ENCODE peak calls at places on chromosomes 1 and 21, in ten cellular contexts. Q, U, Z, K, B, F, D, C, E and L are unnamed samples.

GRCh38 chr1:26799479-26800133 is 11.9 kb downstream of the PIGV start:
- DNase-seq in Q (peak; percentile 89), U (no peak), Z (no peak), K (no peak), B (no peak), F (peak; percentile 81), D (peak; percentile 73), C (peak; percentile 51), E (no peak), L (peak; percentile 81)

GRCh38 chr1:87279966-87280535 is 48.6 kb upstream of the LMO4 start:
- DNase-seq in Q (peak; percentile 13), U (peak; percentile 14), Z (no peak), K (no peak), B (no peak), F (peak; percentile 45), D (peak; percentile 42), C (no peak), E (no peak), L (peak; percentile 50)

GRCh38 chr1:154145986-154146385 is 8.9 kb downstream of the NUP210L start:
- DNase-seq in Q (no peak), U (no peak), Z (no peak), K (no peak), B (no peak), F (peak; percentile 34), D (no peak), C (no peak), E (no peak), L (no peak)

GRCh38 chr1:22472596-22472995 is 20.9 kb downstream of the ZBTB40 start:
- DNase-seq in Q (no peak), U (no peak), Z (no peak), K (no peak), B (no peak), F (no peak), D (no peak), C (no peak), E (no peak), L (no peak)

GRCh38 chr1:165409957-165410356 is 35.0 kb downstream of the RXRG start:
- DNase-seq in Q (no peak), U (no peak), Z (no peak), K (no peak), B (no peak), F (no peak), D (no peak), C (no peak), E (no peak), L (no peak)

GRCh38 chr21:42980959-42981523 is 6.7 kb downstream of the PKNOX1 start:
- DNase-seq in Q (no peak), U (no peak), Z (no peak), K (no peak), B (no peak), F (no peak), D (no peak), C (no peak), E (no peak), L (no peak)

GRCh38 chr1:224696891-224697765 is 81.0 kb downstream of the CNIH3 start:
- DNase-seq in Q (peak; percentile 69), U (no peak), Z (no peak), K (no peak), B (no peak), F (peak; percentile 68), D (peak; percentile 69), C (peak; percentile 41), E (peak; percentile 61), L (peak; percentile 42)

GRCh38 chr1:43415901-43416300 is 26.2 kb downstream of the SZT2 start:
- DNase-seq in Q (no peak), U (no peak), Z (no peak), K (no peak), B (no peak), F (no peak), D (no peak), C (no peak), E (no peak), L (no peak)

GRCh38 chr21:44436111-44436611 is 19.1 kb upstream of the LRRC3 start:
- DNase-seq in Q (no peak), U (no peak), Z (peak; percentile 14), K (no peak), B (peak; percentile 55), F (no peak), D (no peak), C (no peak), E (no peak), L (no peak)

GRCh38 chr1:169873582-169874200 is 20.0 kb downstream of the SCYL3 start:
- DNase-seq in Q (no peak), U (no peak), Z (no peak), K (no peak), B (no peak), F (peak; percentile 54), D (no peak), C (no peak), E (no peak), L (no peak)

GRCh38 chr1:201538618-201539551 is at the start of gene NAV1:
- DNase-seq in Q (peak; percentile 78), U (peak; percentile 52), Z (peak; percentile 56), K (no peak), B (peak; percentile 89), F (peak; percentile 71), D (peak; percentile 78), C (no peak), E (no peak), L (no peak)

DNA sequence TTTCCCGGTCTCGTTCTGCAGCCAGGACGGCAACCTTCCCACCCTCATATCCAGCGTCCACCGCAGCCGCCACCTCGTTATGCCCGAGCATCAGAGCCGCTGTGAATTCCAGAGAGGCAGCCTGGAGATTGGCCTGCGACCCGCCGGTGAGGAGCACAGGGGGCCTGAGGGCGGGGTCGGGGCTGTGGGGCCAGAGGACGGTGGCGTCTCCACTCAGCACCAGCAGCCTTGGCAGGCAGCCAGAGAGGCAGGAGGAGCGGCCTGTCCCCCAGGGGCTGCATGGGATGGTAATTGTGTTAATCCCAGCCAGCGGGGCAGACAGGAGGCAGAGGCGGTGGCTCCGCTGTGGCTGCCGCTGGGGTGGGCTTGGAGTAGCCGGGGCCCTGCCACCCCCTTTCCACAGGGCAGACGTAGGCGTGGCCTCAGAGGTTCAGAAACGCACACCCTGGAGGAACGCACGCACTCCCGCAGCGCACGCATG is 12.1 kb downstream of the SAMD11 start:
- DNase-seq in Q (no peak), U (no peak), Z (no peak), K (no peak), B (no peak), F (no peak), D (no peak), C (no peak), E (no peak), L (no peak)
- TF ChIP-seq CTCF in Q (no peak), U (no peak), Z (no peak), K (no peak), B (no peak), F (no peak), D (no peak), C (no peak), E (no peak), L (no peak)

GRCh38 chr1:182620924-182621585 is 16.9 kb upstream of the RGS16 start:
- DNase-seq in Q (no peak), U (no peak), Z (no peak), K (no peak), B (no peak), F (no peak), D (no peak), C (no peak), E (no peak), L (no peak)

GRCh38 chr1:182622795-182623528 is 18.8 kb upstream of the RGS16 start:
- DNase-seq in Q (peak; percentile 62), U (no peak), Z (no peak), K (peak; percentile 56), B (no peak), F (no peak), D (peak; percentile 47), C (no peak), E (no peak), L (peak; percentile 45)

GRCh38 chr1:182625716-182626504 is 21.7 kb upstream of the RGS16 start:
- DNase-seq in Q (peak; percentile 23), U (no peak), Z (no peak), K (no peak), B (no peak), F (peak; percentile 13), D (peak; percentile 29), C (no peak), E (no peak), L (peak; percentile 45)

GRCh38 chr1:182626527-182626926 is 22.3 kb upstream of the RGS16 start:
- DNase-seq in Q (no peak), U (no peak), Z (no peak), K (no peak), B (no peak), F (no peak), D (no peak), C (no peak), E (no peak), L (no peak)

DNA sequence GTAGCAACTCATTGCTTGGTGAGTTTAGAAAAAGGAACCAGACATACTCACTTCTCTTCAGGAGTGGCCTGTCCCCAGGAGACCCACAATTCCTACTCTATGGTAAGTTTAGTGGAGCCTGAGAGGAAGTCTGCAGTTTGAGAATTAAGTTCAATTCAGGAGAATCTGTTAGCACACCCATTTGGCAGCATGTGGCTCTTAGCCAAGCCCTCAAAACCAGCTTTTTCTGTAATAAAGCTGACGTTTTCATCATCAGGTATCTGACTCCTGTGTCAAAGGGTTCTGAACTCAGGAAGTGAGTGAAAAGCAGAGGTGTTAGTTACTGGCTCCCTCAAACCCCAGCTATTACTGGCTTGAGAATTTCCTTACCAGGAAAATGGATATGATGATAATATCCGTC is 20.4 kb upstream of the RGS16 start:
- DNase-seq in Q (no peak), U (no peak), Z (no peak), K (no peak), B (no peak), F (no peak), D (no peak), C (no peak), E (no peak), L (no peak)
- H3K4me3 ChIP-seq in Q (no peak overlapping the region), U (no peak overlapping the region), Z (no peak overlapping the region), K (no peak overlapping the region), B (no peak overlapping the region), F (no peak overlapping the region), D (no peak overlapping the region), C (no peak overlapping the region), E (no peak overlapping the region), L (no peak overlapping the region)

DNA sequence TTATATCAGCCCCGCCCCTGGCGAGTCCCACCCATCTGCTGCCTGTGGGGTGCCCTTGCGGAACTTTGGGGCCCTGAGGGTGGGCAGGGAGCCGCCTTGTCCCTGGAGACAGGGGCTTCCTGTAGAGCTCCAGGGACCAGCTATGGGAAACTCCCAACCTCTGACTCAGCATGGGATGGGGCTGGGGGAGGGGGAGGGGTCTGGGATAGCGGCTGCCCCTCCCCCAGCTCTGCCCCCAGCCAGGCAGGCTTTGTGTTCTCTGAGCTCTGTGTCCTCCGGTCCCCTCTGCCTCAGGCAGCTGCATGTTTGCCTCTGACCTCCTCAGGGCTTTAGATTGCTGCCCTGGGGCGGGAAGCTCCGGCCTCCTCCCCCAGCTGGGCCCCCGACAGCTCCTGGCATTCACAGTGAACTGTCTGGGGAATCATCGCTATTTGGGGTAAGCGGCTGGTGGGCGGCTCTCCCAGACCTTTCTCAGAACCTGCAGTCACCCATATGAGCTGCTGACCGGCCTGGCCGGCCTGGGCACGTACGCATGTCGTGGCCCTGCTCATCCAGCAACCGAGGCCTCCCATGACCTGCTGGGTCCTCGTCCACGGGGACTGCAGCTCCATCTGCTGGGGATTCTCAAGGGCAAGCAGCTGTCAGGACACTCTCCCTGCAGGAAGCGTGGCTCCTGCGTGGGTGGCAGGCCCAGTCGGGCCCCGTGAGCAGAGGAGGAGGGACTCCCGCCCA is 17.1 kb downstream of the ARHGEF16 start:
- DNase-seq in Q (peak; percentile 64), U (peak; percentile 52), Z (no peak), K (no peak), B (peak; percentile 85), F (no peak), D (peak; percentile 61), C (peak; percentile 69), E (no peak), L (peak; percentile 90)
- TF ChIP-seq CTCF in Q (peak; percentile 47), U (peak; percentile 33), Z (no peak), K (no peak), B (peak; percentile 42), F (peak; percentile 46), D (peak; percentile 49), C (peak; percentile 75), E (peak; percentile 44), L (peak; percentile 68)

GRCh38 chr1:156677616-156678596 is 699 bp upstream of the NES start:
- DNase-seq in Q (peak; percentile 88), U (peak; percentile 85), Z (peak; percentile 75), K (peak; percentile 56), B (no peak), F (peak; percentile 75), D (peak; percentile 91), C (peak; percentile 65), E (no peak), L (peak; percentile 90)
- H3K4me3 ChIP-seq in Q (peak overlapping the region; percentile 50), U (peak overlapping the region; percentile 30), Z (peak overlapping the region; percentile 46), K (no peak overlapping the region), B (peak overlapping the region; percentile 22), F (peak overlapping the region; percentile 64), D (peak overlapping the region; percentile 58), C (peak overlapping the region; percentile 53), E (peak overlapping the region; percentile 69), L (peak overlapping the region; percentile 51)